ENCODE peak calls at places on chromosome 20, in six cellular contexts. X is A549, J is GM12878, F is endothelial cell of umbilical vein, T is HepG2, D is K562. K is an unnamed sample.

GRCh38 chr20:42435230-42435629 is 754.5 kb downstream of the PTPRT start:
- DNase-seq in X (no peak), J (peak; percentile 17), F (no peak), T (no peak), D (no peak), K (no peak)

GRCh38 chr20:52291109-52291508 is 99.5 kb upstream of the ZFP64 start:
- DNase-seq in X (no peak), J (no peak), F (no peak), T (no peak), D (no peak), K (no peak)

GRCh38 chr20:57977141-57977540 is 251.3 kb downstream of the ANKRD60 start:
- DNase-seq in X (no peak), J (no peak), F (no peak), T (no peak), D (no peak), K (no peak)

GRCh38 chr20:53869466-53870258 is 200.7 kb downstream of the BCAS1 start:
- DNase-seq in X (peak; percentile 83), J (peak; percentile 91), F (peak; percentile 82), T (peak; percentile 96), D (peak; percentile 55), K (peak; percentile 92)

GRCh38 chr20:47661714-47662113 is 123.6 kb downstream of the SULF2 start:
- DNase-seq in X (no peak), J (no peak), F (no peak), T (no peak), D (no peak), K (no peak)

GRCh38 chr20:962223-962622 is 39.9 kb downstream of the RSPO4 start:
- DNase-seq in X (no peak), J (no peak), F (no peak), T (no peak), D (no peak), K (no peak)

GRCh38 chr20:40195742-40196141 is 493.3 kb downstream of the MAFB start:
- DNase-seq in X (no peak), J (no peak), F (no peak), T (no peak), D (no peak), K (no peak)

GRCh38 chr20:32810941-32811340 is 8.8 kb upstream of the MAPRE1 start:
- DNase-seq in X (no peak), J (no peak), F (no peak), T (no peak), D (no peak), K (no peak)

GRCh38 chr20:47351643-47352331 is 4.7 kb downstream of the ZMYND8 start:
- DNase-seq in X (no peak), J (no peak), F (peak; percentile 65), T (no peak), D (no peak), K (peak; percentile 38)

GRCh38 chr20:17654649-17655285 is 27.3 kb downstream of the RRBP1 start:
- DNase-seq in X (no peak), J (no peak), F (peak; percentile 66), T (peak; percentile 53), D (peak; percentile 33), K (no peak)

GRCh38 chr20:11949711-11950110 is 32.0 kb downstream of the BTBD3 start:
- DNase-seq in X (no peak), J (no peak), F (no peak), T (no peak), D (no peak), K (no peak)

GRCh38 chr20:766906-767305 is 1.4 kb downstream of the SLC52A3 start:
- DNase-seq in X (no peak), J (no peak), F (no peak), T (no peak), D (no peak), K (no peak)

GRCh38 chr20:52331655-52332054 is 140.1 kb upstream of the ZFP64 start:
- DNase-seq in X (no peak), J (no peak), F (no peak), T (no peak), D (no peak), K (no peak)

GRCh38 chr20:9331707-9332435 is 182.5 kb upstream of the LAMP5 start:
- DNase-seq in X (no peak), J (no peak), F (no peak), T (no peak), D (no peak), K (no peak)

GRCh38 chr20:17705916-17706315 is 6.2 kb downstream of the BANF2 start:
- DNase-seq in X (no peak), J (no peak), F (no peak), T (no peak), D (no peak), K (no peak)

GRCh38 chr20:24755411-24755922 is 193.6 kb upstream of the CST7 start:
- DNase-seq in X (no peak), J (no peak), F (no peak), T (peak; percentile 92), D (no peak), K (no peak)

GRCh38 chr20:36936341-36936740 is 15.2 kb downstream of the SAMHD1 start:
- DNase-seq in X (no peak), J (no peak), F (no peak), T (no peak), D (no peak), K (no peak)
- TF ChIP-seq MYC in X (no peak), J (no peak), F (no peak), T (no peak), D (no peak), K (no peak)

GRCh38 chr20:8309638-8310037 is 177.6 kb downstream of the PLCB1 start:
- DNase-seq in X (no peak), J (no peak), F (no peak), T (no peak), D (no peak), K (no peak)
- TF ChIP-seq MAX in X (no peak), J (no peak), F (no peak), T (no peak), D (no peak), K (no peak)

GRCh38 chr20:16007978-16008377 is 565.3 kb downstream of the KIF16B start:
- DNase-seq in X (no peak), J (no peak), F (no peak), T (no peak), D (no peak), K (peak; percentile 26)

GRCh38 chr20:16004108-16004854 is 569.0 kb downstream of the KIF16B start:
- DNase-seq in X (no peak), J (no peak), F (no peak), T (no peak), D (no peak), K (no peak)

GRCh38 chr20:16003310-16003709 is 569.9 kb downstream of the KIF16B start:
- DNase-seq in X (no peak), J (no peak), F (no peak), T (no peak), D (no peak), K (no peak)

GRCh38 chr20:16007164-16007563 is 566.1 kb downstream of the KIF16B start:
- DNase-seq in X (no peak), J (peak; percentile 60), F (no peak), T (no peak), D (no peak), K (no peak)

DNA sequence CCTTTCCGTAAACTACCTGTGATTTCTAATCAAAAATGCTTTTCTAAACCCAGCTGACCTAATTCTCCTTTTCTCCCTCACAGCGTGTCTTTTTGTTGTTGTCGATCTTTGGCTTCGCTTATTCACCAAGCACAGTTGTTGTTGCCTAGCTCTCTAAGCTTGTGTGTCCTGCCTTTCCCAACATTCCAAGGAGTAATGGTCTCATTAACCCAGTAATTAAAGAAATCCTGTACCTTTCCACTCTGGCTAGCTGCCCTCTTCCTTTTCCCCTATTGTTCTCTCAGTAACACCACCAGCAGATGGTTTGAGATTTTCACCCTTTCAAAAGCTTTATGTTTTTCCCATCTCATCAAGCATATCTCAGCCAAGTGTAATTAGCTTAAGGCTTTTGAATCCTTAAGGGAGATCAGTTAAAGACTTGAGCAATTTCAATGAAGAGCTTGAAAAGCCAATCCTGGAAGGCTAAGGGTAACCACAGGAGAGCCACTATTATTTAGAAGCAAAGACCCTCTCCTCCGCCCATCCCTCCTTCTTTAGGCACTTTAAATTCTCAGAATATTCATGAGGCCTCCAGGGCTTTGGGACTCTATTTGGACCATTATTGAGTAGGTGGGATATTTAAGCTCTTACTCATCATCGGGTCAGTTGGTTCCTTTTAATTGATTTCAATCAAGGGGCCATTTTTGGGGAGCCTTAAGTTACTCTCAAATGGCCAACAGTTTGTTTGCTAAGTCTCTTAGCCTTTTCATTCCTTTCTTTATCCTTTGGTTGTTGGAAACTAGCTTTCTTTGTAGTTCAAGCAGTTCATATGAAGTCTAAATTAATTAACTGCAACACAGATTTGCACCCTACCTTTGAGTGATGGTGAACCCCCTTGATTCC is 567.4 kb downstream of the KIF16B start:
- DNase-seq in X (no peak), J (no peak), F (no peak), T (no peak), D (no peak), K (no peak)
- TF ChIP-seq MYC in X (no peak), J (no peak), F (no peak), T (no peak), D (no peak), K (no peak)

GRCh38 chr20:44643154-44643519 is 8.4 kb downstream of the ADA start:
- DNase-seq in X (no peak), J (no peak), F (no peak), T (no peak), D (no peak), K (no peak)

GRCh38 chr20:44641305-44641704 is 10.2 kb downstream of the ADA start:
- DNase-seq in X (no peak), J (no peak), F (no peak), T (no peak), D (no peak), K (peak; percentile 86)

GRCh38 chr20:44640522-44640921 is 11.0 kb downstream of the ADA start:
- DNase-seq in X (no peak), J (no peak), F (no peak), T (no peak), D (no peak), K (no peak)

GRCh38 chr20:44643596-44644383 is 7.7 kb downstream of the ADA start:
- DNase-seq in X (peak; percentile 62), J (no peak), F (peak; percentile 99), T (peak; percentile 47), D (no peak), K (peak; percentile 59)

DNA sequence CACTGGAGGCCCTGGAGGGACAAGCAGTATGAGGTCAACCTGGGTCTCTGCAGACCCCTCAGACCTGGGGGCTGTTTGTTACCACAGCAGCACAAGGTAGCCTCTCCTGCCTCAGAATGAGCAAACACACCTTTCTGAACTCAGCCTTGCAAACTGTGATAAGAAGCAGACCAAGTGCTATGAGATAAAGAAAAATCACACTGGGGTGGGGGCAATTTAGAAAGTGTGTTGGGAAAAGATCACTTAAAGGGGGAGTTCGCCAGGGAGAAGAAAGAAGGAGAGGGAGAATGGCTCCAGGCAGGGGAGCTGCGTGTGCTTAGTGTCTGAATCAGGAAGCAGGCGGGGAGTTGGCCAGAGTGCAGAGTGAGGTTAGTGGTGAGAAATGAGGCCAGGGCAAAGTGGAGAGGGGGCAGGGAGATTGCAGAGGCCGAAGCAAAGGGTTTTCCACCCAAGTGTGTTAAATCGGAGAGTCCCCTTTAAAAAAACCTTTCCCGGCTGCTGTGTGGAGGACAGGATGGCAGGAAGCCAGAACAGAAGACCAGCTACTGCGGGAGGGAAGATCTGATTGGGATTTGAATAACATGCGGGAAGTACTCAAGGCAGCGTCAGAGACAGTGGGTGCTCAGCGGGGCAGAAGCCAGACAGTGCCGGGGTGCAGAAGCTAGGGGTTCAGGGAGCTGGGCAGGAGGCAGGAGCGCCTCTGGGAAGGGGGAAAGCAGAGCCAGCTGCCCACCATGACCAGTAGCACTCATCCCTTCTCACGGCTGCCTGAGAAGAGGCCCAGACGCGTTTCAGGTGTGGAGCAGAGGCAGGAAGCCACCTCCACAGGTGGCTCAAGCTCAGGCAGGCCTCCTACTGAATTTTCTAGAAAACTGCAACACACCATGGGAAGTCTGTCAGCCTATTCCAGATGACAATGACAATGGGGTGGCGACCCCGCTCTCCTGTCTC is 9.0 kb downstream of the ADA start:
- DNase-seq in X (peak; percentile 56), J (peak; percentile 77), F (peak; percentile 89), T (peak; percentile 69), D (peak; percentile 62), K (peak; percentile 78)
- TF ChIP-seq MAX in X (peak; percentile 54), J (peak; percentile 57), F (no peak), T (peak; percentile 40), D (no peak), K (no peak)